ENCODE peak calls at places on chromosomes 1 and 21, in ten cellular contexts. X is MM.1S, H is neural progenitor cell, Y is K562, F is hepatocyte, I is keratinocyte, W is HCT116, P is fibroblast of lung, Z is HepG2, E is mammary epithelial cell. K is an unnamed sample.

GRCh38 chr1:183030053-183030452 is 6.8 kb downstream of the LAMC1 start:
- DNase-seq in X (no peak), H (no peak), Y (no peak), F (peak; percentile 48), I (no peak), W (no peak), P (peak; percentile 60), Z (peak; percentile 97), E (peak; percentile 48), K (peak; percentile 73)

GRCh38 chr1:180186831-180187230 is 32.2 kb downstream of the QSOX1 start:
- DNase-seq in X (no peak), H (no peak), Y (no peak), F (no peak), I (no peak), W (no peak), P (peak; percentile 9), Z (no peak), E (no peak), K (no peak)

GRCh38 chr21:41112740-41113692 is 54.9 kb upstream of the BACE2 start:
- DNase-seq in X (peak; percentile 52), H (peak; percentile 36), Y (no peak), F (peak; percentile 74), I (peak; percentile 97), W (no peak), P (peak; percentile 99), Z (no peak), E (peak; percentile 96), K (peak; percentile 40)

GRCh38 chr1:1324084-1324523 is 356 bp downstream of the INTS11 start:
- DNase-seq in X (no peak), H (no peak), Y (no peak), F (no peak), I (no peak), W (no peak), P (no peak), Z (no peak), E (no peak), K (no peak)

GRCh38 chr1:94425821-94426484 is 7.8 kb downstream of the ABCD3 start:
- DNase-seq in X (no peak), H (no peak), Y (no peak), F (no peak), I (no peak), W (no peak), P (no peak), Z (peak; percentile 96), E (no peak), K (no peak)

GRCh38 chr1:151807131-151807530 is 1.9 kb upstream of the LINGO4 start:
- DNase-seq in X (no peak), H (no peak), Y (no peak), F (no peak), I (no peak), W (no peak), P (no peak), Z (no peak), E (no peak), K (no peak)

GRCh38 chr1:228542981-228543380 is 55.8 kb downstream of the RNF187 start:
- DNase-seq in X (no peak), H (no peak), Y (no peak), F (no peak), I (no peak), W (no peak), P (no peak), Z (no peak), E (no peak), K (no peak)

GRCh38 chr1:147545133-147545532 is 3.8 kb downstream of the BCL9 start:
- DNase-seq in X (peak; percentile 97), H (peak; percentile 32), Y (no peak), F (peak; percentile 40), I (peak; percentile 98), W (peak; percentile 66), P (peak; percentile 99), Z (no peak), E (peak; percentile 97), K (peak; percentile 83)

GRCh38 chr1:58927026-58927721 is 143.3 kb upstream of the JUN start:
- DNase-seq in X (peak; percentile 13), H (no peak), Y (no peak), F (no peak), I (no peak), W (no peak), P (no peak), Z (no peak), E (peak; percentile 61), K (peak; percentile 38)

GRCh38 chr1:110210604-110211502 is 739 bp downstream of the KCNC4 start:
- DNase-seq in X (peak; percentile 24), H (peak; percentile 77), Y (peak; percentile 58), F (peak; percentile 56), I (no peak), W (no peak), P (peak; percentile 46), Z (no peak), E (peak; percentile 48), K (no peak)

GRCh38 chr1:1344672-1345361 is 4.4 kb downstream of the DVL1 start:
- DNase-seq in X (no peak), H (no peak), Y (peak; percentile 58), F (peak; percentile 77), I (peak; percentile 97), W (peak; percentile 95), P (peak; percentile 88), Z (no peak), E (peak; percentile 97), K (peak; percentile 96)

GRCh38 chr1:165152109-165152508 is 204.4 kb downstream of the LMX1A start:
- DNase-seq in X (no peak), H (no peak), Y (no peak), F (no peak), I (no peak), W (no peak), P (no peak), Z (no peak), E (no peak), K (no peak)

GRCh38 chr1:1683104-1683905 is 9.3 kb downstream of the SLC35E2B start:
- DNase-seq in X (no peak), H (peak; percentile 16), Y (no peak), F (peak; percentile 21), I (no peak), W (no peak), P (no peak), Z (no peak), E (no peak), K (no peak)

GRCh38 chr1:108200627-108201106 is 524 bp upstream of the SLC25A24 start:
- DNase-seq in X (peak; percentile 45), H (peak; percentile 35), Y (peak; percentile 71), F (peak; percentile 64), I (peak; percentile 30), W (peak; percentile 41), P (peak; percentile 88), Z (peak; percentile 2), E (peak; percentile 79), K (peak; percentile 76)

GRCh38 chr1:67937651-67938050 is 104.4 kb upstream of the GNG12 start:
- DNase-seq in X (no peak), H (peak; percentile 15), Y (no peak), F (no peak), I (no peak), W (no peak), P (peak; percentile 66), Z (no peak), E (no peak), K (no peak)

GRCh38 chr1:36464605-36465393 is 615 bp upstream of the MRPS15 start:
- DNase-seq in X (peak; percentile 19), H (no peak), Y (no peak), F (no peak), I (no peak), W (no peak), P (no peak), Z (no peak), E (no peak), K (no peak)

GRCh38 chr1:17833661-17834501 is 78.7 kb downstream of the ACTL8 start:
- DNase-seq in X (no peak), H (no peak), Y (no peak), F (no peak), I (no peak), W (no peak), P (no peak), Z (no peak), E (no peak), K (no peak)

GRCh38 chr1:69221492-69221990 is 346.2 kb upstream of the LRRC7 start:
- DNase-seq in X (no peak), H (peak; percentile 20), Y (peak; percentile 5), F (no peak), I (no peak), W (no peak), P (no peak), Z (no peak), E (no peak), K (no peak)

GRCh38 chr1:21511579-21512522 is 2.6 kb downstream of the ALPL start:
- DNase-seq in X (peak; percentile 20), H (no peak), Y (no peak), F (peak; percentile 45), I (no peak), W (no peak), P (peak; percentile 98), Z (no peak), E (peak; percentile 55), K (peak; percentile 32)
- TF ChIP-seq EZH2 in X (no peak), H (no peak), Y (no peak), F (no peak), I (no peak), W (no peak), P (no peak), Z (no peak), E (no peak), K (no peak)

GRCh38 chr1:26711777-26712176 is 16.0 kb downstream of the ARID1A start:
- DNase-seq in X (no peak), H (no peak), Y (no peak), F (no peak), I (no peak), W (no peak), P (no peak), Z (no peak), E (no peak), K (no peak)
- H3K4me1 ChIP-seq in X (peaks cover 12% of the 10 kb centered on the region), H (peaks cover 20% of the 10 kb centered on the region), Y (peaks cover 23% of the 10 kb centered on the region), F (peaks cover 14% of the 10 kb centered on the region), I (peaks cover 4% of the 10 kb centered on the region), W (no peaks in the 10 kb centered on the region), P (no peaks in the 10 kb centered on the region), Z (peaks cover 34% of the 10 kb centered on the region), E (peaks cover 5% of the 10 kb centered on the region), K (peaks cover 13% of the 10 kb centered on the region)

GRCh38 chr1:40450491-40451237 is 388 bp downstream of the ZFP69B start:
- DNase-seq in X (no peak), H (peak; percentile 22), Y (peak; percentile 86), F (peak; percentile 37), I (no peak), W (no peak), P (peak; percentile 96), Z (peak; percentile 5), E (peak; percentile 68), K (no peak)

GRCh38 chr1:40451238-40451585 is 936 bp downstream of the ZFP69B start:
- DNase-seq in X (no peak), H (no peak), Y (no peak), F (no peak), I (no peak), W (no peak), P (no peak), Z (no peak), E (no peak), K (no peak)

GRCh38 chr1:40449684-40450490 is at the start of gene ZFP69B:
- DNase-seq in X (peak; percentile 84), H (peak; percentile 97), Y (peak; percentile 95), F (peak; percentile 97), I (peak; percentile 33), W (no peak), P (peak; percentile 91), Z (peak; percentile 85), E (peak; percentile 89), K (peak; percentile 74)

GRCh38 chr1:40454873-40455272 is 4.6 kb downstream of the ZFP69B start:
- DNase-seq in X (no peak), H (no peak), Y (no peak), F (no peak), I (no peak), W (no peak), P (no peak), Z (no peak), E (no peak), K (no peak)
- H3K9me3 ChIP-seq in X (no peaks in the 10 kb centered on the region), H (peaks cover 24% of the 10 kb centered on the region), Y (peaks cover 26% of the 10 kb centered on the region), F (peaks cover 51% of the 10 kb centered on the region), I (peaks cover 1% of the 10 kb centered on the region), W (peaks cover 10% of the 10 kb centered on the region), P (peaks cover 3% of the 10 kb centered on the region), Z (peaks cover 65% of the 10 kb centered on the region), E (peaks cover 42% of the 10 kb centered on the region), K (peaks cover 41% of the 10 kb centered on the region)

GRCh38 chr1:86500731-86501130 is 32.0 kb downstream of the CLCA1 start:
- DNase-seq in X (no peak), H (no peak), Y (no peak), F (no peak), I (no peak), W (no peak), P (no peak), Z (no peak), E (no peak), K (no peak)
- TF ChIP-seq EZH2 in X (no peak), H (no peak), Y (no peak), F (no peak), I (no peak), W (no peak), P (no peak), Z (no peak), E (no peak), K (no peak)

K was measured in PC-9.